ENCODE peak calls at places on chromosomes 6 and 20, in five cellular contexts. One of them, this sample, is unnamed.

GRCh38 chr6:140380371-140381218 is 1006.1 kb upstream of the CITED2 start:
- ATAC-seq in Right ventricle myocardium superior: no peak
- ATAC-seq in T-cell: no peak
- ATAC-seq in K562: no peak
- ATAC-seq in stimulated activated naive B cell treated with anti-CD40 and anti-IgM and Interleukin-4, amounts not matched to agents 10 μg/mL and 1 μg/mL and 100 μg/mL, for 72 hours: no peak
- ATAC-seq in this sample: no peak

GRCh38 chr6:51842066-51842465 is 245.3 kb downstream of the PKHD1 start:
- ATAC-seq in Right ventricle myocardium superior: no peak
- ATAC-seq in T-cell: no peak
- ATAC-seq in K562: no peak
- ATAC-seq in stimulated activated naive B cell treated with anti-CD40 and anti-IgM and Interleukin-4, amounts not matched to agents 10 μg/mL and 1 μg/mL and 100 μg/mL, for 72 hours: no peak
- ATAC-seq in this sample: no peak

GRCh38 chr20:22799687-22800086 is 215.3 kb upstream of the FOXA2 start:
- ATAC-seq in Right ventricle myocardium superior: no peak
- ATAC-seq in T-cell: no peak
- ATAC-seq in K562: no peak
- ATAC-seq in stimulated activated naive B cell treated with anti-CD40 and anti-IgM and Interleukin-4, amounts not matched to agents 10 μg/mL and 1 μg/mL and 100 μg/mL, for 72 hours: no peak
- ATAC-seq in this sample: no peak

GRCh38 chr6:164578616-164579015 is 730.8 kb downstream of the C6orf118 start:
- ATAC-seq in Right ventricle myocardium superior: peak
- ATAC-seq in T-cell: no peak
- ATAC-seq in K562: no peak
- ATAC-seq in stimulated activated naive B cell treated with anti-CD40 and anti-IgM and Interleukin-4, amounts not matched to agents 10 μg/mL and 1 μg/mL and 100 μg/mL, for 72 hours: no peak
- ATAC-seq in this sample: no peak

GRCh38 chr6:158895661-158896060 is 76.5 kb upstream of the EZR start:
- ATAC-seq in Right ventricle myocardium superior: no peak
- ATAC-seq in T-cell: no peak
- ATAC-seq in K562: peak
- ATAC-seq in stimulated activated naive B cell treated with anti-CD40 and anti-IgM and Interleukin-4, amounts not matched to agents 10 μg/mL and 1 μg/mL and 100 μg/mL, for 72 hours: no peak
- ATAC-seq in this sample: no peak

GRCh38 chr20:48431635-48432034 is 396.2 kb downstream of the PREX1 start:
- ATAC-seq in Right ventricle myocardium superior: no peak
- ATAC-seq in T-cell: no peak
- ATAC-seq in K562: no peak
- ATAC-seq in stimulated activated naive B cell treated with anti-CD40 and anti-IgM and Interleukin-4, amounts not matched to agents 10 μg/mL and 1 μg/mL and 100 μg/mL, for 72 hours: no peak
- ATAC-seq in this sample: no peak

GRCh38 chr20:2451939-2452732 is 18.5 kb downstream of the SNRPB start:
- ATAC-seq in Right ventricle myocardium superior: peak
- ATAC-seq in T-cell: peak
- ATAC-seq in K562: peak
- ATAC-seq in stimulated activated naive B cell treated with anti-CD40 and anti-IgM and Interleukin-4, amounts not matched to agents 10 μg/mL and 1 μg/mL and 100 μg/mL, for 72 hours: peak
- ATAC-seq in this sample: peak

GRCh38 chr6:32117461-32117860 is 8.3 kb upstream of the TNXB start:
- ATAC-seq in Right ventricle myocardium superior: no peak
- ATAC-seq in T-cell: no peak
- ATAC-seq in K562: no peak
- ATAC-seq in stimulated activated naive B cell treated with anti-CD40 and anti-IgM and Interleukin-4, amounts not matched to agents 10 μg/mL and 1 μg/mL and 100 μg/mL, for 72 hours: no peak
- ATAC-seq in this sample: no peak

GRCh38 chr6:80733645-80734044 is 627.2 kb downstream of the BCKDHB start:
- ATAC-seq in Right ventricle myocardium superior: no peak
- ATAC-seq in T-cell: no peak
- ATAC-seq in K562: no peak
- ATAC-seq in stimulated activated naive B cell treated with anti-CD40 and anti-IgM and Interleukin-4, amounts not matched to agents 10 μg/mL and 1 μg/mL and 100 μg/mL, for 72 hours: no peak
- ATAC-seq in this sample: peak

GRCh38 chr6:24845578-24845977 is 46.9 kb upstream of the ARMH2 start:
- ATAC-seq in Right ventricle myocardium superior: no peak
- ATAC-seq in T-cell: peak
- ATAC-seq in K562: peak
- ATAC-seq in stimulated activated naive B cell treated with anti-CD40 and anti-IgM and Interleukin-4, amounts not matched to agents 10 μg/mL and 1 μg/mL and 100 μg/mL, for 72 hours: no peak
- ATAC-seq in this sample: no peak

GRCh38 chr6:101114703-101115102 is 233.6 kb upstream of the ASCC3 start:
- ATAC-seq in Right ventricle myocardium superior: peak
- ATAC-seq in T-cell: no peak
- ATAC-seq in K562: no peak
- ATAC-seq in stimulated activated naive B cell treated with anti-CD40 and anti-IgM and Interleukin-4, amounts not matched to agents 10 μg/mL and 1 μg/mL and 100 μg/mL, for 72 hours: no peak
- ATAC-seq in this sample: peak

GRCh38 chr20:34089655-34090324 is 22.3 kb downstream of the EIF2S2 start:
- ATAC-seq in Right ventricle myocardium superior: peak
- ATAC-seq in T-cell: no peak
- ATAC-seq in K562: no peak
- ATAC-seq in stimulated activated naive B cell treated with anti-CD40 and anti-IgM and Interleukin-4, amounts not matched to agents 10 μg/mL and 1 μg/mL and 100 μg/mL, for 72 hours: no peak
- ATAC-seq in this sample: no peak

GRCh38 chr6:506508-506907 is 115.0 kb downstream of the IRF4 start:
- ATAC-seq in Right ventricle myocardium superior: no peak
- ATAC-seq in T-cell: no peak
- ATAC-seq in K562: no peak
- ATAC-seq in stimulated activated naive B cell treated with anti-CD40 and anti-IgM and Interleukin-4, amounts not matched to agents 10 μg/mL and 1 μg/mL and 100 μg/mL, for 72 hours: peak
- ATAC-seq in this sample: no peak

GRCh38 chr20:50029083-50029696 is 46.4 kb downstream of the SNAI1 start:
- ATAC-seq in Right ventricle myocardium superior: no peak
- ATAC-seq in T-cell: peak
- ATAC-seq in K562: no peak
- ATAC-seq in stimulated activated naive B cell treated with anti-CD40 and anti-IgM and Interleukin-4, amounts not matched to agents 10 μg/mL and 1 μg/mL and 100 μg/mL, for 72 hours: no peak
- ATAC-seq in this sample: no peak

GRCh38 chr20:34954905-34955231 is 738 bp downstream of the GSS start:
- ATAC-seq in Right ventricle myocardium superior: peak
- ATAC-seq in T-cell: no peak
- ATAC-seq in K562: peak
- ATAC-seq in stimulated activated naive B cell treated with anti-CD40 and anti-IgM and Interleukin-4, amounts not matched to agents 10 μg/mL and 1 μg/mL and 100 μg/mL, for 72 hours: no peak
- ATAC-seq in this sample: peak

GRCh38 chr6:109082178-109082577 is 12.5 kb downstream of the SESN1 start:
- ATAC-seq in Right ventricle myocardium superior: no peak
- ATAC-seq in T-cell: no peak
- ATAC-seq in K562: peak
- ATAC-seq in stimulated activated naive B cell treated with anti-CD40 and anti-IgM and Interleukin-4, amounts not matched to agents 10 μg/mL and 1 μg/mL and 100 μg/mL, for 72 hours: peak
- ATAC-seq in this sample: no peak

GRCh38 chr6:33095681-33096080 is 19.9 kb downstream of the HLA-DPB1 start:
- ATAC-seq in Right ventricle myocardium superior: no peak
- ATAC-seq in T-cell: no peak
- ATAC-seq in K562: no peak
- ATAC-seq in stimulated activated naive B cell treated with anti-CD40 and anti-IgM and Interleukin-4, amounts not matched to agents 10 μg/mL and 1 μg/mL and 100 μg/mL, for 72 hours: no peak
- ATAC-seq in this sample: no peak